ENCODE peak calls at places on chromosomes 4 and X, in five cellular contexts. D is pancreas; U is mesenteric fat pad; H is activated CD8-positive, alpha-beta T cell treated with anti-CD3 and anti-CD28 coated beads, Interleukin-2, amount 10 ng/mL, durations not matched to agents 7 days and 5 days; L is BJ. A is an unnamed sample.
A peak's percentile ranks its signal among the peaks of the same experiment; 100 is the strongest.

GRCh38 chr4:184457530-184458249 is 16.7 kb downstream of the IRF2 start:
- DNase-seq in U (no peak), H (no peak), D (no peak), L (no peak), A (no peak)

GRCh38 chr4:6229095-6229494 is 28.7 kb upstream of the JAKMIP1 start:
- DNase-seq in U (no peak), L (no peak), H (no peak), D (no peak), A (no peak)

GRCh38 chrX:134685662-134686061 is 27.4 kb upstream of the PLAC1 start:
- DNase-seq in L (no peak), H (no peak), U (no peak), D (no peak), A (no peak)

GRCh38 chr4:23819041-23819511 is 70.8 kb downstream of the PPARGC1A start:
- DNase-seq in H (no peak), U (no peak), D (no peak), L (peak; percentile 16), A (no peak)

GRCh38 chr4:56052966-56053365 is 104.2 kb downstream of the CEP135 start:
- DNase-seq in H (no peak), U (no peak), D (no peak), L (no peak), A (no peak)

GRCh38 chrX:120446503-120446902 is 22.6 kb downstream of the LAMP2 start:
- DNase-seq in L (peak; percentile 31), H (no peak), D (no peak), U (no peak), A (no peak)

GRCh38 chr4:137212601-137213000 is 319.7 kb downstream of the PCDH18 start:
- DNase-seq in H (no peak), D (no peak), U (no peak), L (no peak), A (no peak)

GRCh38 chrX:39759526-39760224 is 338.1 kb downstream of the BCOR start:
- DNase-seq in U (no peak), L (no peak), D (peak; percentile 67), H (no peak), A (peak; percentile 7)

GRCh38 chrX:49930046-49930445 is 7.7 kb downstream of the CLCN5 start:
- DNase-seq in H (no peak), L (no peak), D (no peak), U (no peak), A (no peak)

GRCh38 chr4:175891863-175892262 is 79.8 kb upstream of the GPM6A start:
- DNase-seq in L (no peak), D (no peak), H (no peak), U (no peak), A (peak; percentile 52)

GRCh38 chr4:184934961-184935360 is 83.3 kb upstream of the HELT start:
- DNase-seq in L (no peak), D (no peak), U (no peak), H (no peak), A (no peak)

GRCh38 chr4:38873290-38873949 is 5.8 kb downstream of the FAM114A1 start:
- DNase-seq in L (no peak), H (no peak), U (no peak), D (no peak), A (no peak)

GRCh38 chr4:150518559-150518958 is 63.4 kb upstream of the MAB21L2 start:
- DNase-seq in H (no peak), L (no peak), U (no peak), D (no peak), A (no peak)

A was measured in LoVo.